ENCODE peak calls at places on chromosomes 2 and 18, in ten cellular contexts. R is WERI-Rb-1; U is thoracic aorta; P is brain microvascular endothelial cell; F is adrenal gland; X is colonic mucosa; E is tibial artery; Y is CD8-positive, alpha-beta memory T cell; W is PC-3; T is upper lobe of right lung. Z is an unnamed sample.

GRCh38 chr18:48975817-48976649 is 25.3 kb upstream of the SMAD7 start:
- DNase-seq in E (no peak), F (peak; percentile 73), Y (peak; percentile 36), R (peak; percentile 83), W (peak; percentile 58), X (peak; percentile 70), T (peak; percentile 89), U (no peak), P (no peak), Z (peak; percentile 14)

GRCh38 chr2:14137643-14138042 is 494.9 kb upstream of the LRATD1 start:
- DNase-seq in P (no peak), E (no peak), U (no peak), W (peak; percentile 27), F (peak; percentile 10), Y (no peak), R (no peak), T (no peak), X (no peak), Z (no peak)

GRCh38 chr2:238277695-238278094 is 10.7 kb downstream of the PER2 start:
- DNase-seq in E (no peak), U (no peak), Y (no peak), W (no peak), X (no peak), P (no peak), F (no peak), T (no peak), R (no peak), Z (no peak)

GRCh38 chr2:203799905-203800304 is 67.7 kb upstream of the CTLA4 start:
- DNase-seq in R (no peak), X (no peak), U (no peak), F (no peak), Y (no peak), T (no peak), P (no peak), E (no peak), W (no peak), Z (no peak)

GRCh38 chr18:58117685-58118403 is 73.8 kb downstream of the NEDD4L start:
- DNase-seq in W (peak; percentile 93), F (peak; percentile 85), P (peak; percentile 69), E (no peak), Y (no peak), T (peak; percentile 81), R (peak; percentile 51), U (no peak), X (peak; percentile 68), Z (peak; percentile 46)

GRCh38 chr18:45861926-45862325 is 36.5 kb downstream of the SIGLEC15 start:
- DNase-seq in W (no peak), T (no peak), P (no peak), Y (no peak), X (no peak), E (no peak), F (no peak), U (no peak), R (no peak), Z (no peak)

GRCh38 chr2:53210538-53210937 is 557.1 kb upstream of the CHAC2 start:
- DNase-seq in E (no peak), P (no peak), T (no peak), X (no peak), Y (no peak), R (no peak), U (no peak), W (peak; percentile 22), F (no peak), Z (no peak)

GRCh38 chr2:216833076-216833475 is 26.8 kb downstream of the TNP1 start:
- DNase-seq in R (no peak), E (peak; percentile 92), T (no peak), U (no peak), P (no peak), W (no peak), X (no peak), F (no peak), Y (no peak), Z (no peak)

GRCh38 chr2:224158061-224158460 is 119.0 kb upstream of the SERPINE2 start:
- DNase-seq in Y (no peak), R (no peak), U (no peak), E (no peak), P (no peak), F (no peak), T (no peak), W (no peak), X (no peak), Z (no peak)

GRCh38 chr2:224155371-224155770 is 116.3 kb upstream of the SERPINE2 start:
- DNase-seq in F (no peak), R (no peak), W (no peak), E (no peak), X (peak; percentile 50), U (no peak), Y (no peak), P (no peak), T (no peak), Z (no peak)

GRCh38 chr2:224157655-224158054 is 118.6 kb upstream of the SERPINE2 start:
- DNase-seq in U (no peak), W (no peak), X (no peak), P (no peak), E (no peak), F (no peak), R (no peak), T (no peak), Y (no peak), Z (no peak)

GRCh38 chr2:224155896-224156295 is 116.8 kb upstream of the SERPINE2 start:
- DNase-seq in E (no peak), Y (no peak), X (no peak), R (no peak), F (no peak), U (no peak), T (no peak), W (no peak), P (no peak), Z (no peak)

DNA sequence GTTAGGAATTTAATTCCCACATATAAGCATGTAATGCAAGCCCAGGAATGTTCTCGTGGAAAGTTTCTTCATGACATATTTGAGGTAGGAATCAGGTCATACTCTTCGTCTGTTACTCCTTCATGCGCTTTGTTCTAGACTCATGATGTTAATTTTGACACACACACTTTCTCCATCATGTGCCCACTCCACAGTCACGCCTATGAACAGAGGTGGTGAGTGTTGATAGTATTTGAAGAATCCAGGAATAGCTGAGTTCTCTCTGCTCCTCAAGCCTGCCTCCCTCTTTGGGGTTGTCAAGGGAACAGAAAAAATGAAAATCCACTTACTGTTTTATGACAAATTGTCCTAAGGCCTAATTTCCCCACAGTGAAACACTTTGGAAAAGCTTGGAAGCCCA is 117.3 kb upstream of the SERPINE2 start:
- DNase-seq in X (no peak), E (no peak), W (no peak), U (no peak), Y (no peak), T (no peak), R (no peak), F (no peak), P (no peak), Z (no peak)
- H3K36me3 ChIP-seq in X (no peaks in the 10 kb centered on the region), E (no peaks in the 10 kb centered on the region), W (no peaks in the 10 kb centered on the region), U (no peaks in the 10 kb centered on the region), Y (no peaks in the 10 kb centered on the region), T (no peaks in the 10 kb centered on the region), R (no peaks in the 10 kb centered on the region), F (no peaks in the 10 kb centered on the region), P (no peaks in the 10 kb centered on the region), Z (no peaks in the 10 kb centered on the region)

GRCh38 chr2:70768585-70769085 is 635 bp upstream of the ADD2 start:
- DNase-seq in U (no peak), X (no peak), F (no peak), E (no peak), R (no peak), W (no peak), T (no peak), Y (no peak), P (no peak), Z (no peak)

GRCh38 chr2:70766357-70767093 is 1.5 kb downstream of the ADD2 start:
- DNase-seq in T (no peak), E (no peak), Y (no peak), R (no peak), X (no peak), F (no peak), P (no peak), U (no peak), W (no peak), Z (no peak)

GRCh38 chr2:70767094-70767698 is 804 bp downstream of the ADD2 start:
- DNase-seq in R (peak; percentile 74), T (no peak), W (no peak), E (no peak), F (no peak), U (no peak), X (no peak), Y (peak; percentile 14), P (no peak), Z (no peak)

GRCh38 chr2:70767699-70768584 is at the start of gene ADD2:
- DNase-seq in X (no peak), E (no peak), T (peak; percentile 60), Y (peak; percentile 45), F (peak; percentile 26), U (no peak), R (peak; percentile 86), P (no peak), W (peak; percentile 22), Z (no peak)

DNA sequence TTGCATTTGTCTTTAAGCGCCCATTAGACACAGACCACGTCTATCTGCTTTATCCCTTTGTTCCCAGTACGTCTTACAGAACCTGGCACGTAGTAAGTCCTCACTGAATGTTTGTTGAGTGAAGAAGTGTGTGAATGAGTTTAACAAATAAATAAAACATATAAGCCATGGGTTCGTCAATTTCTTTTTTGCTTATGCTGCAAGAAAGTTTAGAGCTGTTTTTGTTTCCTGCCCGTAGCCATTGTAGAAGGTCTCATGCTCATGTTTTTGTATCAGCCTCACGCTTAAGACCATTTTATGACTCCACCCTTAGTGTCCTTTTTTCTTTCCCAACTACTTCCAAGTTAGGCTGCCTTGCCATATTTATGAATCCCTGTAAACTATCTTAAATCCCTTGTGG is 2.5 kb downstream of the ADD2 start:
- DNase-seq in U (no peak), X (no peak), F (no peak), T (no peak), Y (no peak), E (no peak), R (no peak), W (no peak), P (no peak), Z (no peak)
- H3K4me3 ChIP-seq in U (no peak overlapping the region), X (no peak overlapping the region), F (no peak overlapping the region), T (no peak overlapping the region), Y (no peak overlapping the region), E (no peak overlapping the region), R (no peak overlapping the region), W (no peak overlapping the region), P (no peak overlapping the region), Z (no peak overlapping the region)

DNA sequence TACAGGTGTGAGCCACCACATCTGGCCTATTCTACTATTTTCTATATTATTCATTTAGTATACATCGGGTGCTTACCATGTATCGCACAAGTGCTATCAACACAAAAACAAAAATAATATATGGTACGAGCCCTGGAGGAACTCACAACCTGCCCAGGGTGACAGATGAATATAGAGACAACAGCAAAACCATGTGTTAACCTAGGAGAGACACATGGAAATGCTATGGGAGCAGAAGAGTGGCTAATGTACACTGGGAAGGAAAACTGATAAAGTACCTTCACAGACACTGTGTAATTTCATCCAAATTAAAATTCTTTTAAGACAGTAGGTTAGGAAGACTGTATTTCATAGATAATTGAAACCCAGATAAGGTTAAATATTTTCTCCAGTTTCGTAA is 3.9 kb downstream of the SF3B6 start:
- DNase-seq in E (no peak), T (no peak), W (no peak), R (no peak), Y (no peak), U (no peak), F (no peak), P (no peak), X (no peak), Z (no peak)
- H3K36me3 ChIP-seq in E (peaks cover 31% of the 10 kb centered on the region), T (peaks cover 62% of the 10 kb centered on the region), W (peaks cover 32% of the 10 kb centered on the region), R (peaks cover 72% of the 10 kb centered on the region), Y (peaks cover 31% of the 10 kb centered on the region), U (peaks cover 11% of the 10 kb centered on the region), F (peaks cover 41% of the 10 kb centered on the region), P (peaks cover 23% of the 10 kb centered on the region), X (peaks cover 4% of the 10 kb centered on the region), Z (peaks cover 63% of the 10 kb centered on the region)

GRCh38 chr2:106642679-106643078 is 155.5 kb downstream of the CD8B2 start:
- DNase-seq in T (no peak), W (no peak), U (no peak), R (no peak), X (no peak), P (no peak), E (no peak), Y (no peak), F (no peak), Z (no peak)
- H3K4me3 ChIP-seq in T (no peak overlapping the region), W (no peak overlapping the region), U (no peak overlapping the region), R (no peak overlapping the region), X (no peak overlapping the region), P (no peak overlapping the region), E (no peak overlapping the region), Y (no peak overlapping the region), F (no peak overlapping the region), Z (no peak overlapping the region)